ENCODE peak calls at places on chromosomes 12 and 14, in ten cellular contexts. X, N, M, J, F, T, G, U, K and A are unnamed samples.

GRCh38 chr12:86724716-86725115 is 468.5 kb upstream of the MGAT4C start:
- DNase-seq in X (no peak), N (no peak), M (no peak), J (no peak), F (peak), T (no peak), G (no peak), U (no peak), K (no peak), A (no peak)

GRCh38 chr12:45634273-45634917 is 95.1 kb upstream of the ARID2 start:
- DNase-seq in X (no peak), N (no peak), M (no peak), J (no peak), F (no peak), T (no peak), G (no peak), U (no peak), K (no peak), A (no peak)

GRCh38 chr12:32298917-32299316 is 100.4 kb upstream of the FGD4 start:
- DNase-seq in X (no peak), N (no peak), M (no peak), J (no peak), F (no peak), T (no peak), G (no peak), U (no peak), K (no peak), A (no peak)

GRCh38 chr12:47068539-47068938 is 10.9 kb upstream of the PCED1B start:
- DNase-seq in X (no peak), N (no peak), M (no peak), J (no peak), F (peak), T (no peak), G (no peak), U (no peak), K (no peak), A (no peak)

GRCh38 chr14:93775744-93776143 is 12.5 kb downstream of the PRIMA1 start:
- DNase-seq in X (no peak), N (no peak), M (no peak), J (no peak), F (no peak), T (no peak), G (no peak), U (no peak), K (no peak), A (no peak)

GRCh38 chr14:68297871-68298468 is 478.4 kb downstream of the RAD51B start:
- DNase-seq in X (no peak), N (no peak), M (no peak), J (no peak), F (peak), T (no peak), G (peak), U (no peak), K (no peak), A (no peak)

GRCh38 chr12:121170581-121171260 is 38.0 kb downstream of the P2RX7 start:
- DNase-seq in X (no peak), N (no peak), M (no peak), J (no peak), F (peak), T (no peak), G (no peak), U (no peak), K (no peak), A (no peak)

GRCh38 chr12:120887253-120888043 is 16.7 kb downstream of the SPPL3 start:
- DNase-seq in X (no peak), N (no peak), M (no peak), J (no peak), F (no peak), T (no peak), G (no peak), U (no peak), K (no peak), A (no peak)

GRCh38 chr12:76101739-76102385 is 17.4 kb upstream of the NAP1L1 start:
- DNase-seq in X (no peak), N (no peak), M (no peak), J (no peak), F (no peak), T (no peak), G (no peak), U (no peak), K (no peak), A (no peak)

GRCh38 chr12:108468149-108468968 is 46.7 kb upstream of the FICD start:
- DNase-seq in X (no peak), N (no peak), M (no peak), J (no peak), F (peak), T (no peak), G (peak), U (peak), K (no peak), A (no peak)

GRCh38 chr14:67833403-67833802 is 13.8 kb downstream of the RAD51B start:
- DNase-seq in X (no peak), N (no peak), M (no peak), J (no peak), F (no peak), T (no peak), G (no peak), U (no peak), K (no peak), A (no peak)

GRCh38 chr12:21659383-21659782 is 1.7 kb upstream of the LDHB start:
- DNase-seq in X (no peak), N (no peak), M (no peak), J (no peak), F (no peak), T (no peak), G (no peak), U (no peak), K (no peak), A (no peak)

GRCh38 chr14:102485693-102486512 is 23.7 kb downstream of the ANKRD9 start:
- DNase-seq in X (no peak), N (no peak), M (no peak), J (no peak), F (no peak), T (no peak), G (no peak), U (no peak), K (no peak), A (no peak)

GRCh38 chr14:94671870-94672444 is 59.8 kb downstream of the SERPINA3 start:
- DNase-seq in X (no peak), N (no peak), M (no peak), J (no peak), F (no peak), T (peak), G (no peak), U (no peak), K (no peak), A (no peak)

GRCh38 chr12:82555699-82556098 is 131.0 kb upstream of the TMTC2 start:
- DNase-seq in X (no peak), N (no peak), M (no peak), J (no peak), F (no peak), T (no peak), G (no peak), U (no peak), K (no peak), A (no peak)

GRCh38 chr14:95833429-95833828 is 43.2 kb upstream of the TUNAR start:
- DNase-seq in X (no peak), N (no peak), M (no peak), J (no peak), F (no peak), T (no peak), G (no peak), U (no peak), K (no peak), A (no peak)

GRCh38 chr14:73870525-73871235 is 16.0 kb upstream of the ZNF410 start:
- DNase-seq in X (no peak), N (no peak), M (no peak), J (no peak), F (no peak), T (no peak), G (no peak), U (no peak), K (no peak), A (no peak)

GRCh38 chr12:60174476-60174875 is 578.6 kb downstream of the SLC16A7 start:
- DNase-seq in X (no peak), N (no peak), M (no peak), J (no peak), F (peak), T (no peak), G (no peak), U (no peak), K (no peak), A (no peak)

GRCh38 chr14:92323031-92323915 is at the start of gene SLC24A4:
- DNase-seq in X (peak), N (peak), M (peak), J (no peak), F (no peak), T (no peak), G (no peak), U (no peak), K (no peak), A (no peak)

GRCh38 chr14:71429900-71430299 is 502.3 kb upstream of the RGS6 start:
- DNase-seq in X (no peak), N (no peak), M (no peak), J (no peak), F (no peak), T (no peak), G (no peak), U (no peak), K (no peak), A (no peak)

GRCh38 chr14:88321692-88322504 is 1.2 kb downstream of the KCNK10 start:
- DNase-seq in X (peak), N (no peak), M (no peak), J (no peak), F (no peak), T (no peak), G (no peak), U (no peak), K (no peak), A (no peak)

GRCh38 chr12:76878899-76879709 is at the start of gene CSRP2:
- DNase-seq in X (peak), N (peak), M (peak), J (peak), F (peak), T (peak), G (peak), U (peak), K (peak), A (peak)

GRCh38 chr12:125259525-125259924 is 194.3 kb downstream of the AACS start:
- DNase-seq in X (no peak), N (no peak), M (no peak), J (no peak), F (no peak), T (no peak), G (no peak), U (no peak), K (no peak), A (no peak)

GRCh38 chr12:120102189-120103043 is 14.1 kb downstream of the RAB35 start:
- DNase-seq in X (no peak), N (no peak), M (no peak), J (no peak), F (no peak), T (no peak), G (no peak), U (no peak), K (no peak), A (no peak)

GRCh38 chr14:85310491-85311272 is 219.3 kb upstream of the FLRT2 start:
- DNase-seq in X (no peak), N (no peak), M (no peak), J (no peak), F (no peak), T (no peak), G (no peak), U (no peak), K (no peak), A (no peak)

GRCh38 chr12:107645630-107646333 is 39.8 kb upstream of the PWP1 start:
- DNase-seq in X (peak), N (no peak), M (no peak), J (no peak), F (no peak), T (no peak), G (no peak), U (no peak), K (peak), A (no peak)

GRCh38 chr12:125079943-125080645 is 14.9 kb downstream of the AACS start:
- DNase-seq in X (peak), N (no peak), M (no peak), J (no peak), F (peak), T (no peak), G (no peak), U (no peak), K (no peak), A (no peak)

GRCh38 chr12:132244724-132245295 is 84.6 kb downstream of the GALNT9 start:
- DNase-seq in X (no peak), N (no peak), M (no peak), J (no peak), F (no peak), T (no peak), G (no peak), U (no peak), K (no peak), A (no peak)

GRCh38 chr14:99535448-99535847 is 54.2 kb downstream of the CCNK start:
- DNase-seq in X (no peak), N (no peak), M (no peak), J (no peak), F (no peak), T (no peak), G (no peak), U (no peak), K (no peak), A (no peak)

GRCh38 chr12:52215587-52216031 is 17.4 kb upstream of the KRT7 start:
- DNase-seq in X (no peak), N (no peak), M (no peak), J (no peak), F (peak), T (peak), G (no peak), U (no peak), K (no peak), A (no peak)